ENCODE peak calls at places on chromosomes 5 and 9, in four cellular contexts. C is HL-60, U is K562, A is GM12878. J is an unnamed sample.

GRCh38 chr9:18554244-18554643 is 80.3 kb downstream of the ADAMTSL1 start:
- DNase-seq in C (no peak), U (no peak), A (no peak), J (no peak)

GRCh38 chr5:180130291-180130869 is 58.8 kb upstream of the RNF130 start:
- DNase-seq in C (no peak), U (no peak), A (no peak), J (no peak)

GRCh38 chr5:118533166-118533565 is 455.2 kb downstream of the DTWD2 start:
- DNase-seq in C (no peak), U (no peak), A (no peak), J (no peak)

GRCh38 chr9:134439368-134439784 is 113.1 kb downstream of the RXRA start:
- DNase-seq in C (no peak), U (no peak), A (no peak), J (no peak)

GRCh38 chr9:73780916-73781315 is 629.3 kb downstream of the ANXA1 start:
- DNase-seq in C (no peak), U (no peak), A (no peak), J (no peak)

GRCh38 chr5:95910521-95910920 is 51.1 kb downstream of the ELL2 start:
- DNase-seq in C (no peak), U (no peak), A (no peak), J (no peak)

GRCh38 chr5:108655750-108656450 is 91.8 kb upstream of the FER start:
- DNase-seq in C (no peak), U (no peak), A (no peak), J (no peak)

GRCh38 chr9:2596003-2596402 is 25.6 kb upstream of the VLDLR start:
- DNase-seq in C (no peak), U (no peak), A (no peak), J (no peak)

GRCh38 chr5:100479079-100479688 is 56.0 kb upstream of the FAM174A start:
- DNase-seq in C (no peak), U (peak), A (peak), J (no peak)

GRCh38 chr5:141646026-141646425 is 5.2 kb downstream of the FCHSD1 start:
- DNase-seq in C (no peak), U (no peak), A (no peak), J (no peak)

GRCh38 chr5:125411163-125412050 is 665.0 kb upstream of the ZNF608 start:
- DNase-seq in C (no peak), U (no peak), A (peak), J (no peak)

GRCh38 chr9:76605271-76605670 is 146.3 kb downstream of the GCNT1 start:
- DNase-seq in C (no peak), U (no peak), A (peak), J (no peak)

GRCh38 chr5:176296-176823 is 14.9 kb upstream of the LRRC14B start:
- DNase-seq in C (no peak), U (no peak), A (no peak), J (no peak)

GRCh38 chr9:27750571-27750970 is 177.3 kb upstream of the C9orf72 start:
- DNase-seq in C (no peak), U (no peak), A (no peak), J (no peak)

GRCh38 chr9:25742241-25742640 is 64.0 kb upstream of the TUSC1 start:
- DNase-seq in C (no peak), U (no peak), A (no peak), J (no peak)

GRCh38 chr5:53219610-53220009 is 110.1 kb upstream of the MOCS2 start:
- DNase-seq in C (no peak), U (no peak), A (no peak), J (no peak)

GRCh38 chr5:34491251-34491620 is 164.9 kb upstream of the RAI14 start:
- DNase-seq in C (no peak), U (no peak), A (no peak), J (no peak)

GRCh38 chr9:114177423-114178064 is 22.2 kb downstream of the COL27A1 start:
- DNase-seq in C (no peak), U (peak), A (no peak), J (no peak)

GRCh38 chr5:155316310-155316709 is 302.8 kb downstream of the KIF4B start:
- DNase-seq in C (no peak), U (no peak), A (no peak), J (no peak)

GRCh38 chr5:93677344-93678021 is 63.9 kb downstream of the POU5F2 start:
- DNase-seq in C (no peak), U (no peak), A (no peak), J (no peak)

GRCh38 chr9:93301911-93302525 is 118.1 kb downstream of the WNK2 start:
- DNase-seq in C (peak), U (no peak), A (no peak), J (peak)

GRCh38 chr5:36491860-36492259 is 114.5 kb upstream of the SLC1A3 start:
- DNase-seq in C (no peak), U (no peak), A (no peak), J (no peak)

GRCh38 chr5:36495638-36496010 is 110.8 kb upstream of the SLC1A3 start:
- DNase-seq in C (no peak), U (no peak), A (no peak), J (no peak)

GRCh38 chr5:36494756-36495637 is 111.4 kb upstream of the SLC1A3 start:
- DNase-seq in C (no peak), U (no peak), A (no peak), J (no peak)

GRCh38 chr5:36494028-36494427 is 112.4 kb upstream of the SLC1A3 start:
- DNase-seq in C (no peak), U (no peak), A (no peak), J (no peak)

GRCh38 chr5:36492998-36493655 is 113.3 kb upstream of the SLC1A3 start:
- DNase-seq in C (no peak), U (no peak), A (no peak), J (no peak)
- TF ChIP-seq SPI1 in C (no peak), U (no peak), A (no peak), J (no peak)

DNA sequence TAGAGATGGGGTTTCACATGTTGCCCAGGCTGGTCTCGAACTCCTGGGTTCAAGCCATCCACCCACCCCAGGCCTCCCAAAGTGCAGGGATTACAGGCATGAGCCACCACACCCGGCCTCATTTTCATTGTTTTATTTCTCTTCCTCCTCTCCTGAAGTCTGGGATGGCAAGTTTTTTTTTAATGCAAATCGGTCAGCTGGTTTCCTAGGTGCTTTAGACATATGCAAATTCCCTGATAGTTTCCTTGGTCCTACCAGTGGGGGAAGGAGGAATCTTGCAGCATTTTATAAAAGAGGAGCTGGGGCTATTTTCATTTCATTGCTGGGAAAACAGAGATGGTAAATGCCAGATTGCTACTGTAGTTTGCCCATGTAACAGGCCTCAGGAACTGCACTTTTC is 179.4 kb downstream of the ACTL7B start:
- DNase-seq in C (no peak), U (no peak), A (no peak), J (no peak)
- TF ChIP-seq POLR2AphosphoS5 in C (no peak), U (no peak), A (no peak), J (no peak)

GRCh38 chr9:4116091-4116581 is 183.7 kb downstream of the GLIS3 start:
- DNase-seq in C (no peak), U (no peak), A (no peak), J (no peak)

GRCh38 chr9:4113711-4114110 is 186.2 kb downstream of the GLIS3 start:
- DNase-seq in C (no peak), U (no peak), A (no peak), J (no peak)

GRCh38 chr9:4117835-4118610 is 181.8 kb downstream of the GLIS3 start:
- DNase-seq in C (peak), U (peak), A (no peak), J (peak)

GRCh38 chr9:4116708-4117460 is 183.0 kb downstream of the GLIS3 start:
- DNase-seq in C (no peak), U (no peak), A (no peak), J (no peak)

GRCh38 chr9:4114569-4115505 is 185.0 kb downstream of the GLIS3 start:
- DNase-seq in C (no peak), U (no peak), A (no peak), J (no peak)
- TF ChIP-seq SPI1 in C (no peak), U (no peak), A (no peak), J (no peak)

DNA sequence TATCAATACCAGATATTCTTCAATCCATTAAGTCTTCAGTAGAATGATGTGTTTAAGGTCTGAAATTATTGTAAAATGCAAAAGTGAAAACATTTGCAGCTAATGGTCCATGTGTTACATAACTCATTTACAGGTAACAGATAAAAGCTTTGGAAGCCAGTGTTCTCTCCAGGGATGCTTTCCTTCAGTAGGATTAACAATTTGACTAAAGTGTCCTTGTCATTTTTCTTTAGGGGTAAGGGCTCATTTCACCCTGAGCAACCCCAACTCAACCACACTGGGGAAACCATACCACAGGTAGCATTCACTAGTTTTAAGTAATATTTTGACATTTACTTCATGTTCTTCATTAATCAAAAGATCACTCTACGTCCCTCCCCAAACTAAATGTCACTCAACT is 12.9 kb downstream of the HNRNPK start:
- DNase-seq in C (no peak), U (no peak), A (no peak), J (no peak)
- TF ChIP-seq POLR2AphosphoS5 in C (no peak), U (peak), A (peak), J (peak)

GRCh38 chr5:131635755-131636479 is 888 bp upstream of the RAPGEF6 start:
- DNase-seq in C (no peak), U (peak), A (peak), J (no peak)
- TF ChIP-seq SPI1 in C (peak), U (no peak), A (no peak), J (no peak)

DNA sequence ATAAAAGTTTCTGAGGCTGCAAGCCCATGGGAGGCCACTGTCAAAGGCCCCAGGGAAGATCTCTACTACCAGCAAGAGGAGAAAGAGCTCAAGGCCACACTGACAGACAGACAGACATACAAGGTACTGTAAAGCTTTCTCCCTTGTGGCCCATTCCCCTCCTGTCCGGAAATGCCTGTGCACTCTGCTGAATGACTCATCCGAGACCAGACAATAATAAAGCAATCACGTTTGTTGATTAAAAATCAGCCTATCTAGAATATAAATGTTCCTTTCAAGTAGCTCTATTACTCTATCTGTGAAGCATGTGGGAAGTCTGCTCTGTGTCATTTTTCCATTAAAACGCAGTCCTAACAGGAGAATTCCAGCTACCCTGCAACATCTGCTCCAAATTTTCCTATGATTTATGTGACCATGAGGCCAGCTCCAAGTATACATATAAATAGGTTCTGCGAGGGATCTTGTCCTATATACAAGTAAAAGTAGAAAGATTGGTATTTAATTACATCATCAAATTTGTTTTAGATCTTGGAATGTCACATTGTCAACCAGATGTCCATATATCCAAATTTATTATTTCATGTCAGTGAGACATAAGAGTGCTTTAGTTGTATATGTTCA is 34.8 kb upstream of the TGFBI start:
- DNase-seq in C (no peak), U (no peak), A (no peak), J (no peak)
- TF ChIP-seq POLR2AphosphoS5 in C (no peak), U (no peak), A (no peak), J (no peak)

DNA sequence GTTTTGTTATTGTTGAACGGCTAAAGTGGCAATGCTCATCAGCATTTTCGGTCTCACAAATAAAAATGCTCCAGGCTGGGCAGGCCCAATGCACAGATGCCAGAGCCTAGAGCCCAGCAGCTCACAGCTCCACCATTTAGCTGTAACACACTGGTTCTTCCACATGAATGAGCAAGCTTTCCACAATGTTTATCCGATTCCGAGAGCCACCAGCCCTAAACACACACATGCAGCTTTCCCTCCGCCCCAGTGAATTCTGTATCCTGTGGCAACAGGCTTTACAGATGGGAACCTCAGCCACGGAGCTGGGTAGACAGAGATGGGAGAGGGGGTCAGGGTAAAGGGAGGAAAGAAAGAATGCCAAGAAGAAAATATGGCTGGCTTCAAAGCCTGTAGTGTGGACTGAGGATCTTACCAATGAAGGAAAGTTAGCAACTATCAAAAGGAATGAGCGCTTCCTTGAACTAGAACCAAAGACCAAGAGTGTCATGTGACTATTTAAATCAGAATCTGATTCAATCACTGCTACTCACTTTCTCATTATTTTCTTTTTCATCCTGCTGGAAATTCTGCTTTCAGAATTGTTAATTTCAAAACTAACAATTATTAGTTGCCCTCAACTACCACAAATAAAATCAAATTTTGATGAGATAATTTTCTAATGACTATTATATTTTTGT is 77.1 kb downstream of the MRPS27 start:
- DNase-seq in C (no peak), U (no peak), A (no peak), J (no peak)
- TF ChIP-seq SPI1 in C (no peak), U (no peak), A (no peak), J (no peak)

GRCh38 chr9:118992813-118993747 is 376.2 kb downstream of the BRINP1 start:
- DNase-seq in C (no peak), U (no peak), A (no peak), J (no peak)
- TF ChIP-seq POLR2AphosphoS5 in C (no peak), U (no peak), A (no peak), J (no peak)

DNA sequence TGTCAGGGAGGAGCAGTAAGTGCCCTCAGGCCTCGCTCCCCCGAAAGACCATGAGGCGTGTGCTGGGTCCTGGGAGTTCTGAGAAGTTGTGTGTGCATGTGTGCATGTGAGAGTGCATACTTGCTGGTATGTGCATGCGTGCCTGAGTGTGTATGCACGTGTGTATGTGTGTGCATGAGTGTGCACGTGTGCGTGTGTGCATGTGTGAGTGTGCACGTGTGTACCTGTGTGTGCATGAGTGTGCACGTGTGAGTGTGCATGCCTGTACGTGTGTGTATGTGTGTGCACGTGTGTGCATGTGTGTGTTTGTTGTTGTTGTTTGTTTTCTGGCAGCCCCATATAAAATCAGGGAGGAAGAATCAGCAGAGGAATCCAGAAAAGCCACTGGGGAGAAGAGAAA is 426.7 kb downstream of the IRX2 start:
- DNase-seq in C (no peak), U (no peak), A (no peak), J (no peak)
- TF ChIP-seq SPI1 in C (no peak), U (no peak), A (no peak), J (no peak)

J was measured in GM12891.